ENCODE peak calls at places on chromosomes 5 and 9, in five cellular contexts. Y, G, N, Z and S are unnamed samples.

GRCh38 chr9:128972956-128973355 is 25.5 kb downstream of the NUP188 start:
- DNase-seq in Y (no peak), G (no peak), N (no peak), Z (no peak), S (no peak)

GRCh38 chr9:34560574-34561229 is 28.8 kb downstream of the CNTFR start:
- DNase-seq in Y (no peak), G (no peak), N (no peak), Z (no peak), S (no peak)

GRCh38 chr5:154829589-154830218 is 20.7 kb downstream of the FAXDC2 start:
- DNase-seq in Y (no peak), G (no peak), N (no peak), Z (no peak), S (no peak)

GRCh38 chr5:2155556-2155955 is 272.8 kb upstream of the IRX4 start:
- DNase-seq in Y (no peak), G (no peak), N (no peak), Z (no peak), S (no peak)

GRCh38 chr9:37542895-37543294 is 33.3 kb downstream of the FBXO10 start:
- DNase-seq in Y (no peak), G (no peak), N (no peak), Z (no peak), S (no peak)

GRCh38 chr5:80124519-80124918 is 89.4 kb downstream of the THBS4 start:
- DNase-seq in Y (no peak), G (no peak), N (no peak), Z (no peak), S (no peak)

GRCh38 chr9:4743131-4743875 is 2.3 kb upstream of the AK3 start:
- DNase-seq in Y (no peak), G (no peak), N (no peak), Z (no peak), S (no peak)

GRCh38 chr9:134289241-134289875 is 36.9 kb upstream of the RXRA start:
- DNase-seq in Y (no peak), G (no peak), N (no peak), Z (no peak), S (no peak)

GRCh38 chr5:177484902-177485549 is 11.6 kb upstream of the DBN1 start:
- DNase-seq in Y (no peak), G (no peak), N (no peak), Z (no peak), S (no peak)

GRCh38 chr5:72508241-72509170 is 1.3 kb upstream of the ZNF366 start:
- DNase-seq in Y (no peak), G (no peak), N (no peak), Z (no peak), S (no peak)

GRCh38 chr9:98168952-98169488 is 23.4 kb downstream of the CORO2A start:
- DNase-seq in Y (peak; percentile 48), G (no peak), N (peak; percentile 46), Z (no peak), S (no peak)

GRCh38 chr5:52356311-52356918 is 431.3 kb upstream of the ITGA1 start:
- DNase-seq in Y (no peak), G (no peak), N (no peak), Z (no peak), S (no peak)

GRCh38 chr9:2032234-2032633 is 17.1 kb downstream of the SMARCA2 start:
- DNase-seq in Y (no peak), G (no peak), N (no peak), Z (no peak), S (no peak)

GRCh38 chr5:114789773-114790402 is 379.8 kb downstream of the TRIM36 start:
- DNase-seq in Y (no peak), G (no peak), N (peak; percentile 39), Z (no peak), S (no peak)

GRCh38 chr5:55149396-55149795 is 10.6 kb upstream of the GPX8 start:
- DNase-seq in Y (no peak), G (no peak), N (no peak), Z (no peak), S (no peak)

GRCh38 chr9:125646222-125647100 is 60.5 kb downstream of the MAPKAP1 start:
- DNase-seq in Y (no peak), G (no peak), N (no peak), Z (no peak), S (no peak)

GRCh38 chr5:134975843-134976242 is 8.1 kb downstream of the CATSPER3 start:
- DNase-seq in Y (no peak), G (no peak), N (no peak), Z (no peak), S (no peak)

GRCh38 chr9:119501374-119501773 is 132.1 kb upstream of the BRINP1 start:
- DNase-seq in Y (no peak), G (no peak), N (no peak), Z (no peak), S (no peak)

GRCh38 chr9:110180713-110181434 is 27.1 kb downstream of the C9orf152 start:
- DNase-seq in Y (no peak), G (no peak), N (no peak), Z (peak; percentile 33), S (no peak)

GRCh38 chr5:1668141-1668721 is 131.4 kb downstream of the MRPL36 start:
- DNase-seq in Y (no peak), G (no peak), N (no peak), Z (no peak), S (no peak)

GRCh38 chr9:35658894-35659220 is 765 bp downstream of the CCDC107 start:
- DNase-seq in Y (peak; percentile 49), G (no peak), N (no peak), Z (no peak), S (no peak)

GRCh38 chr5:55636711-55637110 is 75.4 kb downstream of the SLC38A9 start:
- DNase-seq in Y (no peak), G (no peak), N (no peak), Z (no peak), S (no peak)

GRCh38 chr5:114898602-114899001 is 271.1 kb downstream of the TRIM36 start:
- DNase-seq in Y (no peak), G (no peak), N (no peak), Z (no peak), S (no peak)

GRCh38 chr5:177162379-177162778 is 28.8 kb downstream of the NSD1 start:
- DNase-seq in Y (no peak), G (no peak), N (no peak), Z (no peak), S (no peak)

GRCh38 chr9:106860731-106861584 is 2.0 kb upstream of the ZNF462 start:
- DNase-seq in Y (peak; percentile 60), G (peak; percentile 22), N (no peak), Z (no peak), S (no peak)

GRCh38 chr5:147072591-147072990 is 162.2 kb upstream of the STK32A start:
- DNase-seq in Y (no peak), G (no peak), N (no peak), Z (no peak), S (no peak)

DNA sequence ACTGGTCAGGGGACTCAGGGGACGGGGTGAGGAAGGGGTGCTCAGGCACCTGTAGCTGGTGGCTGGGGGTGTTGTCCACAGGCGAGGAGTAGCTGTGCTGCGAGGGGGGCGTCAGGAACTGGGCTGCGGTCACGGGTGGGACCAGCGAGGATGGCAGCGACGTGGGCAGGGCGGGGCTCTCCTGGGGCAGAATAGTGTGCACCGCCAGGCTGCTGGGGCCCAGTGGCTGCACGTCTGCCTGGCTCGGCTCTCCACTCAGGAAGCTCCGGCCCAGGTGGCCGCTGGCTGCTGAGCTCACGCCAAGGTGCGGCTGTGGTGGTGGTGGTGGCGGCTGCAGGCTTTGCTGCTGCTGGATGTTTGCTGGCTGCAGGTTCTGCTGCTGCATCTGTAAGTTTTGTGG is 13.3 kb upstream of the SEC16A start:
- DNase-seq in Y (no peak), G (no peak), N (no peak), Z (no peak), S (no peak)
- H3K36me3 ChIP-seq in Y (peaks cover 8% of the 10 kb centered on the region), G (no peaks in the 10 kb centered on the region), N (peaks cover 69% of the 10 kb centered on the region), Z (peaks cover 31% of the 10 kb centered on the region), S (peaks cover 51% of the 10 kb centered on the region)

DNA sequence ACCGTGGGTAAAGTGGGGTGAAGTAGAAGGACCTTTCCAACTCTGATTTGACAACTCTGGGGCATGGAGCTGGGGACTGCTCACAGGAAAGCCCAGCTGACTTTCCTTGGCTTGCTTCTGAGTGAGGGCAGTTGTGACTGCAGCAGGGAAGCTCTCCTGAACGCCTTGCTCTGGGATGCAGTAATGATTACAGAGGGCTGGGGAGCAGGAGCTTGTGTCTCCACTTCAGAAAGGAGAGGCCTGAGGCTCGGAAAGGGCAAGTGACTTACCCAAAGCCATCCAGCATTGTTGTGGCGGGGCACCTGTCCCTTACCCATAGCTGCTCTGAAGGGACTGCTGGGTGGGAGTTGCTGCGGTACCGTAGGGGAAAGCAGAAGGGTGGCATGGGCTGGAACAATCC is 41.2 kb downstream of the GSN start:
- DNase-seq in Y (no peak), G (no peak), N (no peak), Z (no peak), S (no peak)
- H3K36me3 ChIP-seq in Y (peaks cover 17% of the 10 kb centered on the region), G (no peaks in the 10 kb centered on the region), N (peaks cover 65% of the 10 kb centered on the region), Z (peaks cover 66% of the 10 kb centered on the region), S (peaks cover 89% of the 10 kb centered on the region)

DNA sequence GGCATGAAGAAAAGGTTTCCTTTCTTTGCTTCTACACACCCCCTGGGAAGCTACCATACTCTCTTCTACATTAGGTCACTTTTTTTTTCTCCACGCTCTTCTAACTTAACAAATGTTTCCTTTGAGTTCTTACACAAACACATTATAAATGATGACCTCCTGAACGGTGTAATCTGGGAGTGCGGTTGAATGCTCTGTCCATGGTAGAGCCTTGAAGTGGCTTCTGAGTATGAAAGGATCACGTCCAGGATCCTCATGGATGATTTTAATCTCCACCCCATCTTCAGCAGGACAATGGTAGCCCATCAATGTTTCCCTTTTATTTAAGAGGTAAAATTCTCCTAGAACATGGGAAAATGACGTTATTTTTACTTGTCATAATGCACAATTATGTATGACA is 587.3 kb downstream of the SEMA5A start:
- DNase-seq in Y (no peak), G (no peak), N (no peak), Z (no peak), S (no peak)
- H3K36me3 ChIP-seq in Y (no peaks in the 10 kb centered on the region), G (no peaks in the 10 kb centered on the region), N (no peaks in the 10 kb centered on the region), Z (no peaks in the 10 kb centered on the region), S (no peaks in the 10 kb centered on the region)

GRCh38 chr9:87685871-87686519 is 39.9 kb upstream of the CTSL start:
- DNase-seq in Y (no peak), G (peak; percentile 23), N (no peak), Z (no peak), S (no peak)
- H3K36me3 ChIP-seq in Y (no peaks in the 10 kb centered on the region), G (no peaks in the 10 kb centered on the region), N (peaks cover 40% of the 10 kb centered on the region), Z (no peaks in the 10 kb centered on the region), S (peaks cover 7% of the 10 kb centered on the region)

GRCh38 chr9:30410273-30410672 is 1974.2 kb upstream of the ACO1 start:
- DNase-seq in Y (no peak), G (no peak), N (peak; percentile 15), Z (no peak), S (no peak)
- H3K36me3 ChIP-seq in Y (no peaks in the 10 kb centered on the region), G (no peaks in the 10 kb centered on the region), N (no peaks in the 10 kb centered on the region), Z (no peaks in the 10 kb centered on the region), S (no peaks in the 10 kb centered on the region)

GRCh38 chr5:141517902-141518610 is 29.2 kb downstream of the PCDHGC5 start:
- DNase-seq in Y (no peak), G (no peak), N (no peak), Z (no peak), S (no peak)
- H3K36me3 ChIP-seq in Y (no peaks in the 10 kb centered on the region), G (no peaks in the 10 kb centered on the region), N (peaks cover 68% of the 10 kb centered on the region), Z (no peaks in the 10 kb centered on the region), S (no peaks in the 10 kb centered on the region)